ENCODE peak calls at places on chromosomes 3 and 15, in eight cellular contexts. V is GM20000; E is cardiac septum; H is mucosa of gallbladder; X is right cardiac atrium; P is amniotic epithelial cell; C is stimulated activated CD8-positive, alpha-beta memory T cell treated with anti-CD3 and anti-CD28 coated beads, Interleukin-7, amount 100 ng/mL, for 24 hours; Q is cardiac muscle cell. O is an unnamed sample.

GRCh38 chr3:183491109-183491922 is 62.9 kb upstream of the MCF2L2 start:
- DNase-seq in X (no peak), C (no peak), H (no peak), E (peak), V (no peak), Q (no peak), P (no peak), O (no peak)

GRCh38 chr3:22960326-22960984 is 242.7 kb upstream of the UBE2E2 start:
- DNase-seq in V (peak), C (no peak), H (peak), P (peak), Q (peak), X (peak), E (no peak), O (peak)

GRCh38 chr15:29903785-29904464 is 81.7 kb upstream of the TJP1 start:
- DNase-seq in Q (peak), H (no peak), X (no peak), C (no peak), V (no peak), E (no peak), P (no peak), O (peak)

GRCh38 chr3:183844606-183845005 is 19.2 kb upstream of the MAP6D1 start:
- DNase-seq in C (no peak), X (no peak), V (no peak), Q (no peak), P (peak), E (no peak), H (no peak), O (no peak)

GRCh38 chr3:17137321-17137826 is 252.6 kb downstream of the PLCL2 start:
- DNase-seq in C (no peak), Q (no peak), E (no peak), V (no peak), X (no peak), P (no peak), H (no peak), O (no peak)

GRCh38 chr15:63504979-63505841 is 817 bp downstream of the USP3 start:
- DNase-seq in H (peak), E (peak), C (no peak), P (peak), X (peak), Q (peak), V (no peak), O (peak)

GRCh38 chr15:31227954-31228542 is 98.6 kb upstream of the KLF13 start:
- DNase-seq in Q (no peak), V (peak), X (no peak), P (no peak), C (no peak), H (no peak), E (no peak), O (no peak)

GRCh38 chr3:36124118-36124796 is 256.0 kb upstream of the STAC start:
- DNase-seq in E (no peak), V (no peak), H (peak), X (no peak), Q (peak), P (no peak), C (no peak), O (peak)

GRCh38 chr15:81888748-81889479 is 156.9 kb downstream of the MEX3B start:
- DNase-seq in H (no peak), E (no peak), X (no peak), V (no peak), Q (no peak), C (no peak), P (no peak), O (no peak)

GRCh38 chr3:8741581-8742355 is 8.2 kb downstream of the CAV3 start:
- DNase-seq in P (peak), E (peak), V (no peak), H (no peak), Q (peak), X (no peak), C (no peak), O (peak)

GRCh38 chr3:4595709-4596108 is 102.6 kb downstream of the ITPR1 start:
- DNase-seq in E (no peak), P (no peak), Q (no peak), V (no peak), H (no peak), C (no peak), X (no peak), O (no peak)

GRCh38 chr15:101174152-101174920 is 77.5 kb downstream of the CHSY1 start:
- DNase-seq in Q (no peak), V (no peak), C (no peak), P (no peak), H (no peak), X (peak), E (no peak), O (no peak)

GRCh38 chr3:41267975-41268640 is 68.8 kb downstream of the CTNNB1 start:
- DNase-seq in E (no peak), P (peak), V (no peak), C (no peak), H (no peak), X (no peak), Q (no peak), O (no peak)

GRCh38 chr3:28349397-28350000 is 875 bp upstream of the AZI2 start:
- DNase-seq in X (no peak), H (no peak), E (no peak), P (no peak), Q (no peak), C (no peak), V (no peak), O (peak)

GRCh38 chr3:79085166-79085565 is 682.6 kb downstream of the ROBO1 start:
- DNase-seq in E (no peak), V (no peak), H (no peak), C (no peak), P (peak), Q (no peak), X (no peak), O (no peak)

GRCh38 chr3:175312766-175313165 is 453.6 kb downstream of the NAALADL2 start:
- DNase-seq in E (no peak), H (no peak), X (no peak), P (peak), C (no peak), V (no peak), Q (no peak), O (no peak)

GRCh38 chr3:8576841-8577553 is 67.6 kb downstream of the SSUH2 start:
- DNase-seq in C (no peak), H (peak), E (peak), Q (no peak), X (no peak), P (peak), V (no peak), O (no peak)

GRCh38 chr15:23866832-23867231 is 179.7 kb upstream of the NDN start:
- DNase-seq in P (no peak), C (no peak), H (no peak), Q (peak), E (no peak), V (no peak), X (no peak), O (peak)

GRCh38 chr15:90207252-90207651 is 6.1 kb downstream of the SEMA4B start:
- DNase-seq in X (peak), E (peak), P (no peak), V (no peak), H (no peak), Q (no peak), C (no peak), O (no peak)

O was measured in NCI-H82.